ENCODE peak calls at places on chromosome 7, in five cellular contexts. E, H, L, F and Z are unnamed samples.

GRCh38 chr7:42046483-42046882 is 190.5 kb downstream of the GLI3 start:
- DNase-seq in L (no peak), F (no peak), E (no peak), H (no peak), Z (no peak)

GRCh38 chr7:135879238-135879637 is 97.9 kb downstream of the MTPN start:
- DNase-seq in H (no peak), L (no peak), F (no peak), E (no peak), Z (no peak)

GRCh38 chr7:25262586-25262985 is 34.3 kb upstream of the NPVF start:
- DNase-seq in H (no peak), L (no peak), F (no peak), E (no peak), Z (no peak)

GRCh38 chr7:41810258-41810576 is 107.3 kb upstream of the INHBA start:
- DNase-seq in E (no peak), L (peak; percentile 62), F (no peak), H (no peak), Z (no peak)

GRCh38 chr7:151408839-151409554 is 841 bp downstream of the WDR86 start:
- DNase-seq in E (no peak), F (no peak), H (peak; percentile 55), L (peak; percentile 62), Z (peak; percentile 58)

GRCh38 chr7:33554576-33554975 is 350.8 kb upstream of the BMPER start:
- DNase-seq in F (no peak), H (no peak), L (no peak), E (peak; percentile 71), Z (no peak)

GRCh38 chr7:4842302-4843064 is 19.3 kb downstream of the PAPOLB start:
- DNase-seq in L (no peak), H (no peak), F (no peak), E (peak; percentile 52), Z (no peak)

GRCh38 chr7:74718336-74718735 is 55.5 kb upstream of the NCF1 start:
- DNase-seq in H (no peak), L (no peak), E (peak; percentile 24), F (peak; percentile 6), Z (no peak)

GRCh38 chr7:98163704-98164478 is 47.3 kb upstream of the BHLHA15 start:
- DNase-seq in E (peak; percentile 35), F (peak; percentile 43), L (no peak), H (peak; percentile 63), Z (no peak)

GRCh38 chr7:150903627-150904026 is 51.3 kb downstream of the AOC1 start:
- DNase-seq in H (peak; percentile 70), F (peak; percentile 58), L (peak; percentile 18), E (peak; percentile 86), Z (no peak)

GRCh38 chr7:117085769-117086463 is 132.6 kb downstream of the ST7 start:
- DNase-seq in H (no peak), F (peak; percentile 54), L (peak; percentile 13), E (no peak), Z (no peak)

DNA sequence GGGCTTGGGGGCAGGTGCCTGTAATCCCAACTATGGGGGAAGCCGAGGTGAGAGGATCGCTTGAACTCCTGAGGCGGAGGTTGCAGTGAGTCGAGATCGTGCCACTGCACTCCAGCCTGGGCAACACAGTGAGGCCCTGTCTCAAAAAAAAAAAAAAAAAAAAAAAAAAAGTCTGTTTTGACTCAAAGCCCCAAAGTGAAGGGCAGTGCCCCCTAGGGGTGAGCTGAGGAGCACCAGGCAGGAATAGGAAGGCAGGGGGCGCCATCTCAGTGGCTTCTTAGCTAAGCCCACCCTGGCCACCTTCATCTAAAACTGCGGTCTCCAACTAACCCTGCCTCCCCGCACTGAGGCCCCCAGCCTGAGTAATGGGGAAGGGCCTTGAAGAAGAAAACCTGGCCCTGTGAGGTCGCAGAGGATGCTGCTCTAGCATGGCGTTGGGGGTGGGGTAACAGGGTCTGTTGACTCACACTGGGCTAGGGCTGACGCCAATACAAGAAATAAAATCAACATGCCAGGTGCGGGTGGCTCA is 9.8 kb downstream of the PODXL start:
- DNase-seq in H (no peak), E (peak; percentile 57), F (no peak), L (peak; percentile 51), Z (no peak)
- TF ChIP-seq CTCF in H (peak; percentile 47), E (peak; percentile 85), F (peak; percentile 77), L (peak; percentile 78), Z (peak; percentile 44)

DNA sequence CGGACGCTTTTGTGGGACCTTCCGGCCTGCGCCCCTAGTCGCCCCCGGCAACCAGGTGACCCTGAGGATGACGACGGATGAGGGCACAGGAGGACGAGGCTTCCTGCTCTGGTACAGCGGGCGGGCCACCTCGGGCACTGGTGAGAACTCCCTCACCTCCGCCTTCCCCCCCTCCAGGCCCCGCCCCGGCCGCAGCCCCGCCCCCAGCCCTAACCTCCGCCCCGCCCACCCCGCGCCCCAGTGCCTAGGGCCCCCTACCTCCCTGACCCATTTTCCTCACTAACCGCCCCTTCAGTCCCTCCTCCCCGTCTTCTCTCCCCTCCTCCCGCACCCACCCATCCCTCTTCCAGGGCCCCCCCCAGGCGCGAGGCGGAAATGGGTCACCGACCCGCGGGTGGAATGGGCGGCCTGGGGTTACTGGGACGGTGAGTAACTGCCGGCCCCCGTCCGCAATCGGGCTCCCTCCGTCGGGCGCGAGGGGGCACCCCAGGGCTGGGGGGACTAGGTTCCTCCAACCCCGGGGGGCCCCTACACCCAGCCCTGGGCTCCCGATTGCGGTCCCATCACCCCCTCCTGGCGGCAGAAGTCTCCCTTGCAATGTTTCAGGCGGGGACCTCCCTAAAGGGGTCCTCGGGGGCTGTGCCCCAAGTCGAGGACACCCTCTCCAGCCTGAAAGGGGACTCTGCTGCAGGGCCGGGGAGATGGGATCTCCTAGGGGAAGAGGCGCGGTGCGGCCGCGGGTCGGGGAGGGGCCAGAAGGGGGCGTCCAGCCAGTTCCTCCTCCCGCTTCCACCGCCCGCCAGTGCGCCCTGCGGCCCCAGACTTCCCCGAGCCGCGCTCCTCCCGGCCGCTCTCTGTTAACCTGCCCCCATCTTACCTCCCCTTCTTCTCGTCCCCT is 2.2 kb downstream of the PCOLCE start:
- DNase-seq in F (peak; percentile 89), H (peak; percentile 76), L (peak; percentile 75), E (peak; percentile 43), Z (peak; percentile 57)
- TF ChIP-seq CTCF in F (peak; percentile 47), H (peak; percentile 46), L (peak; percentile 35), E (peak; percentile 55), Z (peak; percentile 62)

GRCh38 chr7:26617066-26617465 is 247.3 kb downstream of the SKAP2 start:
- DNase-seq in F (no peak), E (no peak), H (no peak), L (no peak), Z (no peak)

GRCh38 chr7:26619348-26619747 is 245.0 kb downstream of the SKAP2 start:
- DNase-seq in E (no peak), H (no peak), L (no peak), F (no peak), Z (no peak)

GRCh38 chr7:26618898-26619297 is 245.5 kb downstream of the SKAP2 start:
- DNase-seq in L (no peak), H (no peak), E (no peak), F (no peak), Z (no peak)

GRCh38 chr7:26618458-26618857 is 245.9 kb downstream of the SKAP2 start:
- DNase-seq in E (no peak), H (no peak), L (no peak), F (no peak), Z (no peak)

DNA sequence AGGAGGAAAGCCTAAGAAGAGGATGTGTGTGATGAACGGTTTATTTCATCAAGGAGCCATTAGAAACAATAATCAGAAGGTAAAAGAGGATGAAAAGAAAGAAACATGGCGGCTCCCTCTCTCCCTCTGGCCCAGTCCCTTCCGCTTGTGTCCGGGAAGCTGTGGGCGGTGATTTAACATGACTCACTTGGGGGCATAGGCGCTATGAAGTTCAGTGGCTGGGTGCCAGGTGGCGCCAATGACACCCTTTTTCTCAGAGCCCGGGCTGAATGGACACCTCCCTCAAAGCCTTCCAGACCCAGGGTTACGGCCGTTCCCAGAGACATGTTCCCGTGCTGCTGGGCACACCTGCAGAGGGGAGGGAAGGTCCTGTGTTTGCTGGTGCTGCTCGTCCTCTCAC is 244.0 kb downstream of the SKAP2 start:
- DNase-seq in H (no peak), E (no peak), L (no peak), F (no peak), Z (no peak)
- TF ChIP-seq CTCF in H (no peak), E (no peak), L (no peak), F (no peak), Z (no peak)

GRCh38 chr7:76509931-76510877 is at the start of gene UPK3B:
- DNase-seq in L (no peak), H (no peak), F (no peak), E (no peak), Z (no peak)

GRCh38 chr7:76513817-76514799 is 3.8 kb downstream of the UPK3B start:
- DNase-seq in E (no peak), F (no peak), L (no peak), H (no peak), Z (no peak)

GRCh38 chr7:76514926-76515325 is 4.6 kb downstream of the UPK3B start:
- DNase-seq in F (no peak), E (no peak), H (no peak), L (no peak), Z (no peak)

GRCh38 chr7:76512941-76513816 is 2.8 kb downstream of the UPK3B start:
- DNase-seq in F (no peak), H (no peak), L (no peak), E (peak; percentile 1), Z (peak; percentile 30)

DNA sequence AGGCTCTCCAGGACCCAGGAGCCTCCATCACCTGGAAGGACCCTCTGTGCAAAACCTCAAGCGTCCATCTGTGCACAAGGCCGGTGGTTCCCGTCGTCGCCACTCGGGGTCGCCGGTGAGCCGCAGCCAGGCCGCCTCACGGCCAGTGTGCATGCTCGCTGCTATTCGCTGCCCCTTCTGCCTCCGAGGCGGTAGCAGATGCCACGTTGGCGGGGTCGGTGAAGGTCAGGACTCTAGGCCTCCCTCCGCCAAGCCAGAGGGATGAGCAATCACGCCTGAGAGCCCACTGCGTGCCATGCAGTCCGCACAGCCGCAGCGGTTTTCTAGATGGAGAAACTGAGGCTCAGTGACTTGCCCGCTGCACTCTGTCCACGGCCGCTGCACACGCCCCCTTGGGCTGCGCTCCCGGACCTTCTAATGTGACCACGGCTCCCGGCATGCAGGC is 5.7 kb downstream of the UPK3B start:
- DNase-seq in F (peak; percentile 70), H (peak; percentile 79), L (peak; percentile 62), E (no peak), Z (peak; percentile 31)
- TF ChIP-seq CTCF in F (peak; percentile 46), H (no peak), L (peak; percentile 87), E (no peak), Z (peak; percentile 44)

GRCh38 chr7:47483604-47484273 is 98.2 kb downstream of the TNS3 start:
- DNase-seq in F (peak; percentile 58), H (no peak), L (no peak), E (no peak), Z (no peak)
- TF ChIP-seq CTCF in F (no peak), H (peak; percentile 9), L (no peak), E (peak; percentile 23), Z (no peak)